ENCODE peak calls at places on chromosomes 11 and 22, in five cellular contexts. B, D, R, N and P are unnamed samples. For H3K4me1, the result is how much of the 10 kb centered on the place peaks cover.

GRCh38 chr11:122984186-122985011 is 2.8 kb upstream of the BSX start:
- DNase-seq in D (no peak), N (no peak), B (peak), R (no peak), P (no peak)

GRCh38 chr11:123587044-123587443 is 67.4 kb downstream of the SCN3B start:
- DNase-seq in D (no peak), B (peak), N (no peak), R (no peak), P (peak)

GRCh38 chr11:116913000-116913399 is 75.6 kb upstream of the APOA1 start:
- DNase-seq in N (no peak), D (no peak), R (no peak), B (peak), P (no peak)

GRCh38 chr11:121282376-121282775 is 10.2 kb upstream of the SC5D start:
- DNase-seq in N (no peak), B (no peak), D (no peak), R (no peak), P (no peak)

GRCh38 chr22:45006873-45007246 is 2.9 kb downstream of the PHF21B start:
- DNase-seq in D (peak), B (no peak), R (no peak), N (no peak), P (no peak)

GRCh38 chr11:11293798-11294611 is 59.0 kb downstream of the CSNK2A3 start:
- DNase-seq in B (no peak), R (no peak), D (no peak), N (no peak), P (no peak)

GRCh38 chr11:103773537-103773936 is 262.9 kb upstream of the DDI1 start:
- DNase-seq in R (no peak), N (no peak), B (no peak), D (no peak), P (no peak)

GRCh38 chr11:34308821-34309585 is 48.8 kb downstream of the ABTB2 start:
- DNase-seq in R (no peak), N (no peak), B (peak), D (no peak), P (peak)

GRCh38 chr22:24953294-24954113 is 988 bp downstream of the KIAA1671 start:
- DNase-seq in R (no peak), D (no peak), B (no peak), N (no peak), P (peak)

GRCh38 chr11:18310800-18311340 is 11.1 kb downstream of the HPS5 start:
- DNase-seq in B (no peak), R (peak), N (no peak), D (no peak), P (no peak)

GRCh38 chr11:17468094-17468493 is 8.6 kb downstream of the ABCC8 start:
- DNase-seq in R (no peak), B (no peak), D (no peak), N (no peak), P (no peak)

GRCh38 chr11:107631043-107631442 is 40.1 kb downstream of the ELMOD1 start:
- DNase-seq in D (no peak), R (no peak), N (no peak), B (no peak), P (no peak)

GRCh38 chr22:19634206-19634536 is 80.1 kb upstream of the SEPTIN5 start:
- DNase-seq in D (no peak), N (no peak), R (no peak), B (no peak), P (no peak)

GRCh38 chr11:99327527-99327926 is 306.8 kb downstream of the CNTN5 start:
- DNase-seq in B (no peak), D (no peak), N (no peak), R (no peak), P (no peak)

GRCh38 chr11:65428578-65429068 is 6.0 kb downstream of the NEAT1 start:
- DNase-seq in N (no peak), D (no peak), B (no peak), R (no peak), P (no peak)

GRCh38 chr11:71117311-71117710 is 135.1 kb downstream of the SHANK2 start:
- DNase-seq in R (no peak), D (no peak), B (peak), N (no peak), P (no peak)

GRCh38 chr22:30317778-30318177 is 9.0 kb downstream of the TBC1D10A start:
- DNase-seq in R (no peak), B (no peak), D (no peak), N (no peak), P (no peak)

GRCh38 chr11:121109916-121110656 is 9.0 kb downstream of the TECTA start:
- DNase-seq in D (no peak), B (no peak), N (no peak), R (no peak), P (no peak)

GRCh38 chr11:20132667-20133039 is 27.6 kb downstream of the DBX1 start:
- DNase-seq in N (no peak), B (no peak), D (no peak), R (no peak), P (no peak)
- TF ChIP-seq KDM1A in N (no peak), B (no peak), D (no peak), R (no peak), P (no peak)

GRCh38 chr11:76598426-76598839 is 72.1 kb downstream of the LRRC32 start:
- DNase-seq in D (peak), B (peak), R (peak), N (no peak), P (peak)

GRCh38 chr11:76601712-76602111 is 68.8 kb downstream of the LRRC32 start:
- DNase-seq in N (no peak), D (no peak), B (no peak), R (no peak), P (no peak)

GRCh38 chr11:76601272-76601671 is 69.3 kb downstream of the LRRC32 start:
- DNase-seq in B (no peak), D (no peak), N (no peak), R (no peak), P (no peak)

GRCh38 chr11:76599041-76600013 is 71.2 kb downstream of the LRRC32 start:
- DNase-seq in B (no peak), R (no peak), N (no peak), D (no peak), P (no peak)

GRCh38 chr11:76600124-76600655 is 70.4 kb downstream of the LRRC32 start:
- DNase-seq in B (no peak), D (no peak), R (no peak), N (no peak), P (no peak)
- H3K4me1 ChIP-seq in B (under half), D (under half), R (under half), N (under half), P (under half)

DNA sequence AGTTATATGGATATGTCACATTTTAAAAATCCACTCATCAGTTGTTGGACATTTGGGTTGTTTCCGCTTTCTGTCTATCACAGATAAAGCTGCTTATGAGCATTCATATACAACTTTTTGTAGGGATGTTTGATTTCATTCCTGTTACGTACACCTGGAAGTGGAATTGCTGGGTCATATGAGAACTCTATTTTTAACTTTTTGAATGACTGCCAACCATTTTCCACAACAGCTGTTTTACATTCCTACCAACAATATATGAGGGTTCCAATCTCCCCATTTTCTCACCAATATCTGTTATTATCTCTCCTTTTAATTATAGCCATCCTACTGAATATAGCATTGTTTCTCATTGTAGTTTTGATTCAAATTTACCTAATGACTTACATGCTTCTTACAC is 172.0 kb downstream of the UVRAG start:
- DNase-seq in D (no peak), R (no peak), B (no peak), N (no peak), P (no peak)
- TF ChIP-seq KDM1A in D (no peak), R (no peak), B (no peak), N (no peak), P (no peak)

GRCh38 chr22:36339171-36340065 is 48.3 kb downstream of the MYH9 start:
- DNase-seq in N (no peak), B (no peak), R (no peak), D (no peak), P (no peak)
- H3K4me1 ChIP-seq in N (under half), B (half or more), R (under half), D (under half), P (half or more)

DNA sequence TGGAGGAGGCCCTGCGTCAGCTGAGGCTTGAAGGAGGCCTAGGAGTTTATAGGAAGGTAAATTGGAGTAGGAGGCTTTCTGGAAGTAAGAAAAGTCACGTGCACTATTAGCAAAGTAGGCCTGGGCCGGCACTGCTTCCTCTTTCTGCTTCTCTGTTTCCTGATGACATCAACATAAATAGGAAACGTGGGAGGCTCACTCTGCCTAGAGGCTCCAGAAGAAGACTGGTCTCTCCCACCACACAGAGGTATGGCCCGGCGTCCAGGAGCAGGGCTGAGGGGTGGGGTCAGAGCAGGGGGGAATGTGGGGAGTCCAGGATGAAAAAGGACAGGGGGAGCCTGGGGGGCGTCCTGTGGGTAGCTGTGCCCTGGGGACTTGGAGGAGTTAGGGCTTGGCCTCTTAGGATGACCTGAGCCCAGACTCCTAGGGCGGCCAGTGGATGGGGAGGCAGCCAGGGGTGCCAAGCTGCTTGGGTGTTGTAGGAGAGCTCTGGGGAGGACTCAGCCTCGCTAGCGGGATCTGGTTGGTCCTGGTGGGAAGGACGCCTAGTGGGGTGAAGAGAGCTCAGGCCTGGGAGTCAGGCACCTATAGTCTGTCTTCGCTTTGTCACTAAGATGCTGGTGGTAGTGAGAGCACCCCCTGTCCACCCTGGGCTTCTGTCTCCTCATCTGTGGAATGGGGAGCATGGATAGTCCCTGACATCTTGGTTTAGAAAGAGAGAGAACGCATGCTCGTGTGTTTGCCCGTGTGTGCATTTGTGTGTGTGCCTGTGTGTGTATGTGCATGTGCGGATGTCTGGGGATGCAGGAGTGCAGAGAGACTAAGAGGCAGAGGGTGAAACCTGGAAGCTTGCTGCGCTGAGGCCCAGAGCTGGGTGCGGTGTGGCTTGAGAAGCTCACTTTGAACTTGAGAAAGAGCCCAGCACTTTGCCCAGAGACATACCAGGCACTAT is at the start of gene CSF2RB:
- DNase-seq in R (no peak), D (no peak), N (no peak), B (no peak), P (no peak)
- TF ChIP-seq KDM1A in R (no peak), D (no peak), N (no peak), B (no peak), P (no peak)